ENCODE peak calls at places on chromosomes 16 and 17, in eight cellular contexts. P is left lung, N is LHCN-M2, G is myocyte, M is uterus, A is Daoy, H is HS-5, W is fibroblast of the aortic adventitia. S is an unnamed sample.

GRCh38 chr16:54504372-54504771 is 217.8 kb upstream of the IRX3 start:
- DNase-seq in P (no peak), N (no peak), G (no peak), M (peak), A (no peak), H (no peak), W (no peak), S (no peak)

GRCh38 chr17:46868689-46869187 is 17.4 kb downstream of the WNT9B start:
- DNase-seq in P (no peak), N (no peak), G (peak), M (no peak), A (no peak), H (no peak), W (peak), S (no peak)

GRCh38 chr16:56744996-56745640 is 15.2 kb downstream of the NUP93 start:
- DNase-seq in P (no peak), N (no peak), G (no peak), M (peak), A (no peak), H (no peak), W (no peak), S (no peak)

GRCh38 chr17:48429638-48430586 is at the start of gene SKAP1:
- DNase-seq in P (peak), N (no peak), G (no peak), M (no peak), A (no peak), H (no peak), W (no peak), S (no peak)

GRCh38 chr17:21042434-21043295 is at the start of gene USP22:
- DNase-seq in P (peak), N (no peak), G (no peak), M (peak), A (no peak), H (no peak), W (no peak), S (no peak)

GRCh38 chr16:81264386-81264785 is 25.9 kb downstream of the BCO1 start:
- DNase-seq in P (no peak), N (no peak), G (no peak), M (no peak), A (no peak), H (no peak), W (no peak), S (no peak)

GRCh38 chr16:81444448-81445121 is at the start of gene CMIP:
- DNase-seq in P (peak), N (peak), G (peak), M (peak), A (peak), H (no peak), W (peak), S (peak)

GRCh38 chr16:67392301-67393059 is 818 bp downstream of the TPPP3 start:
- DNase-seq in P (no peak), N (no peak), G (no peak), M (no peak), A (no peak), H (no peak), W (no peak), S (no peak)

GRCh38 chr17:82287849-82288601 is 14.5 kb upstream of the CSNK1D start:
- DNase-seq in P (peak), N (peak), G (peak), M (peak), A (peak), H (no peak), W (peak), S (peak)

GRCh38 chr17:80586464-80587228 is 42.0 kb downstream of the RPTOR start:
- DNase-seq in P (no peak), N (no peak), G (no peak), M (no peak), A (no peak), H (no peak), W (peak), S (no peak)

GRCh38 chr16:70470927-70471341 is 16.5 kb downstream of the FCSK start:
- DNase-seq in P (peak), N (no peak), G (peak), M (no peak), A (no peak), H (no peak), W (peak), S (no peak)

S was measured in heart right ventricle.